ENCODE peak calls at places on chromosomes 16 and 17, in ten cellular contexts. One of them, this sample, is unnamed.

GRCh38 chr17:4233668-4234258 is 30.0 kb downstream of the ANKFY1 start:
- DNase-seq in retinal pigment epithelial cell: no peak
- DNase-seq in caudate nucleus: no peak
- DNase-seq in cardiac fibroblast: no peak
- DNase-seq in activated CD8-positive, alpha-beta T cell treated with anti-CD3 and anti-CD28 coated beads, Interleukin-2, amount 10 ng/mL, durations not matched to agents 7 days and 5 days: no peak
- DNase-seq in activated T-helper 1 cell treated with Interleukin-2 at 50 U/mL for 16 hours: no peak
- DNase-seq in T follicular helper cell: no peak
- DNase-seq in stimulated activated CD4-positive, alpha-beta T cell treated with anti-CD3 and anti-CD28 coated beads, TNF-alpha, amount 100 ng/mL, for 4 hours: no peak
- DNase-seq in GM18507: no peak
- DNase-seq in CD8-positive, alpha-beta T cell: no peak
- DNase-seq in this sample: no peak

GRCh38 chr16:77820340-77820739 is 32.0 kb downstream of the VAT1L start:
- DNase-seq in retinal pigment epithelial cell: no peak
- DNase-seq in caudate nucleus: no peak
- DNase-seq in cardiac fibroblast: no peak
- DNase-seq in activated CD8-positive, alpha-beta T cell treated with anti-CD3 and anti-CD28 coated beads, Interleukin-2, amount 10 ng/mL, durations not matched to agents 7 days and 5 days: no peak
- DNase-seq in activated T-helper 1 cell treated with Interleukin-2 at 50 U/mL for 16 hours: no peak
- DNase-seq in T follicular helper cell: no peak
- DNase-seq in stimulated activated CD4-positive, alpha-beta T cell treated with anti-CD3 and anti-CD28 coated beads, TNF-alpha, amount 100 ng/mL, for 4 hours: no peak
- DNase-seq in GM18507: no peak
- DNase-seq in CD8-positive, alpha-beta T cell: no peak
- DNase-seq in this sample: no peak

GRCh38 chr16:85947511-85948509 is 48.8 kb downstream of the IRF8 start:
- DNase-seq in retinal pigment epithelial cell: no peak
- DNase-seq in caudate nucleus: no peak
- DNase-seq in cardiac fibroblast: no peak
- DNase-seq in activated CD8-positive, alpha-beta T cell treated with anti-CD3 and anti-CD28 coated beads, Interleukin-2, amount 10 ng/mL, durations not matched to agents 7 days and 5 days: peak; percentile 35
- DNase-seq in activated T-helper 1 cell treated with Interleukin-2 at 50 U/mL for 16 hours: no peak
- DNase-seq in T follicular helper cell: no peak
- DNase-seq in stimulated activated CD4-positive, alpha-beta T cell treated with anti-CD3 and anti-CD28 coated beads, TNF-alpha, amount 100 ng/mL, for 4 hours: peak; percentile 44
- DNase-seq in GM18507: peak; percentile 71
- DNase-seq in CD8-positive, alpha-beta T cell: no peak
- DNase-seq in this sample: no peak

GRCh38 chr17:50712641-50713296 is 5.1 kb upstream of the ANKRD40 start:
- DNase-seq in retinal pigment epithelial cell: no peak
- DNase-seq in caudate nucleus: no peak
- DNase-seq in cardiac fibroblast: no peak
- DNase-seq in activated CD8-positive, alpha-beta T cell treated with anti-CD3 and anti-CD28 coated beads, Interleukin-2, amount 10 ng/mL, durations not matched to agents 7 days and 5 days: no peak
- DNase-seq in activated T-helper 1 cell treated with Interleukin-2 at 50 U/mL for 16 hours: no peak
- DNase-seq in T follicular helper cell: no peak
- DNase-seq in stimulated activated CD4-positive, alpha-beta T cell treated with anti-CD3 and anti-CD28 coated beads, TNF-alpha, amount 100 ng/mL, for 4 hours: no peak
- DNase-seq in GM18507: no peak
- DNase-seq in CD8-positive, alpha-beta T cell: no peak
- DNase-seq in this sample: no peak

GRCh38 chr16:84593825-84594724 is 23.8 kb downstream of the COTL1 start:
- DNase-seq in retinal pigment epithelial cell: no peak
- DNase-seq in caudate nucleus: peak; percentile 58
- DNase-seq in cardiac fibroblast: no peak
- DNase-seq in activated CD8-positive, alpha-beta T cell treated with anti-CD3 and anti-CD28 coated beads, Interleukin-2, amount 10 ng/mL, durations not matched to agents 7 days and 5 days: peak; percentile 95
- DNase-seq in activated T-helper 1 cell treated with Interleukin-2 at 50 U/mL for 16 hours: peak; percentile 68
- DNase-seq in T follicular helper cell: peak; percentile 81
- DNase-seq in stimulated activated CD4-positive, alpha-beta T cell treated with anti-CD3 and anti-CD28 coated beads, TNF-alpha, amount 100 ng/mL, for 4 hours: peak; percentile 31
- DNase-seq in GM18507: peak; percentile 76
- DNase-seq in CD8-positive, alpha-beta T cell: peak; percentile 69
- DNase-seq in this sample: no peak

GRCh38 chr17:45110676-45111611 is 21.4 kb downstream of the PLCD3 start:
- DNase-seq in retinal pigment epithelial cell: peak; percentile 89
- DNase-seq in caudate nucleus: peak; percentile 67
- DNase-seq in cardiac fibroblast: no peak
- DNase-seq in activated CD8-positive, alpha-beta T cell treated with anti-CD3 and anti-CD28 coated beads, Interleukin-2, amount 10 ng/mL, durations not matched to agents 7 days and 5 days: no peak
- DNase-seq in activated T-helper 1 cell treated with Interleukin-2 at 50 U/mL for 16 hours: no peak
- DNase-seq in T follicular helper cell: no peak
- DNase-seq in stimulated activated CD4-positive, alpha-beta T cell treated with anti-CD3 and anti-CD28 coated beads, TNF-alpha, amount 100 ng/mL, for 4 hours: no peak
- DNase-seq in GM18507: no peak
- DNase-seq in CD8-positive, alpha-beta T cell: no peak
- DNase-seq in this sample: peak; percentile 38

GRCh38 chr17:28944862-28945741 is 6.2 kb downstream of the PHF12 start:
- DNase-seq in retinal pigment epithelial cell: no peak
- DNase-seq in caudate nucleus: peak; percentile 50
- DNase-seq in cardiac fibroblast: peak; percentile 63
- DNase-seq in activated CD8-positive, alpha-beta T cell treated with anti-CD3 and anti-CD28 coated beads, Interleukin-2, amount 10 ng/mL, durations not matched to agents 7 days and 5 days: no peak
- DNase-seq in activated T-helper 1 cell treated with Interleukin-2 at 50 U/mL for 16 hours: no peak
- DNase-seq in T follicular helper cell: no peak
- DNase-seq in stimulated activated CD4-positive, alpha-beta T cell treated with anti-CD3 and anti-CD28 coated beads, TNF-alpha, amount 100 ng/mL, for 4 hours: no peak
- DNase-seq in GM18507: no peak
- DNase-seq in CD8-positive, alpha-beta T cell: no peak
- DNase-seq in this sample: no peak

GRCh38 chr16:2036200-2036966 is 9.7 kb downstream of the NHERF2 start:
- DNase-seq in retinal pigment epithelial cell: no peak
- DNase-seq in caudate nucleus: no peak
- DNase-seq in cardiac fibroblast: no peak
- DNase-seq in activated CD8-positive, alpha-beta T cell treated with anti-CD3 and anti-CD28 coated beads, Interleukin-2, amount 10 ng/mL, durations not matched to agents 7 days and 5 days: no peak
- DNase-seq in activated T-helper 1 cell treated with Interleukin-2 at 50 U/mL for 16 hours: no peak
- DNase-seq in T follicular helper cell: no peak
- DNase-seq in stimulated activated CD4-positive, alpha-beta T cell treated with anti-CD3 and anti-CD28 coated beads, TNF-alpha, amount 100 ng/mL, for 4 hours: no peak
- DNase-seq in GM18507: no peak
- DNase-seq in CD8-positive, alpha-beta T cell: no peak
- DNase-seq in this sample: no peak

GRCh38 chr17:7835818-7836595 is 2.0 kb downstream of the KDM6B start:
- DNase-seq in retinal pigment epithelial cell: no peak
- DNase-seq in caudate nucleus: peak; percentile 76
- DNase-seq in cardiac fibroblast: peak; percentile 59
- DNase-seq in activated CD8-positive, alpha-beta T cell treated with anti-CD3 and anti-CD28 coated beads, Interleukin-2, amount 10 ng/mL, durations not matched to agents 7 days and 5 days: no peak
- DNase-seq in activated T-helper 1 cell treated with Interleukin-2 at 50 U/mL for 16 hours: no peak
- DNase-seq in T follicular helper cell: peak; percentile 52
- DNase-seq in stimulated activated CD4-positive, alpha-beta T cell treated with anti-CD3 and anti-CD28 coated beads, TNF-alpha, amount 100 ng/mL, for 4 hours: no peak
- DNase-seq in GM18507: no peak
- DNase-seq in CD8-positive, alpha-beta T cell: no peak
- DNase-seq in this sample: no peak

GRCh38 chr17:9223531-9223930 is 202.2 kb downstream of the NTN1 start:
- DNase-seq in retinal pigment epithelial cell: no peak
- DNase-seq in caudate nucleus: no peak
- DNase-seq in cardiac fibroblast: no peak
- DNase-seq in activated CD8-positive, alpha-beta T cell treated with anti-CD3 and anti-CD28 coated beads, Interleukin-2, amount 10 ng/mL, durations not matched to agents 7 days and 5 days: no peak
- DNase-seq in activated T-helper 1 cell treated with Interleukin-2 at 50 U/mL for 16 hours: no peak
- DNase-seq in T follicular helper cell: no peak
- DNase-seq in stimulated activated CD4-positive, alpha-beta T cell treated with anti-CD3 and anti-CD28 coated beads, TNF-alpha, amount 100 ng/mL, for 4 hours: no peak
- DNase-seq in GM18507: no peak
- DNase-seq in CD8-positive, alpha-beta T cell: no peak
- DNase-seq in this sample: no peak

GRCh38 chr16:593406-593805 is 3.5 kb downstream of the RAB40C start:
- DNase-seq in retinal pigment epithelial cell: no peak
- DNase-seq in caudate nucleus: no peak
- DNase-seq in cardiac fibroblast: no peak
- DNase-seq in activated CD8-positive, alpha-beta T cell treated with anti-CD3 and anti-CD28 coated beads, Interleukin-2, amount 10 ng/mL, durations not matched to agents 7 days and 5 days: no peak
- DNase-seq in activated T-helper 1 cell treated with Interleukin-2 at 50 U/mL for 16 hours: no peak
- DNase-seq in T follicular helper cell: no peak
- DNase-seq in stimulated activated CD4-positive, alpha-beta T cell treated with anti-CD3 and anti-CD28 coated beads, TNF-alpha, amount 100 ng/mL, for 4 hours: no peak
- DNase-seq in GM18507: no peak
- DNase-seq in CD8-positive, alpha-beta T cell: no peak
- DNase-seq in this sample: no peak

GRCh38 chr16:70454221-70455034 is at the start of gene FCSK:
- DNase-seq in retinal pigment epithelial cell: no peak
- DNase-seq in caudate nucleus: peak; percentile 70
- DNase-seq in cardiac fibroblast: peak; percentile 78
- DNase-seq in activated CD8-positive, alpha-beta T cell treated with anti-CD3 and anti-CD28 coated beads, Interleukin-2, amount 10 ng/mL, durations not matched to agents 7 days and 5 days: peak; percentile 70
- DNase-seq in activated T-helper 1 cell treated with Interleukin-2 at 50 U/mL for 16 hours: peak; percentile 44
- DNase-seq in T follicular helper cell: peak; percentile 36
- DNase-seq in stimulated activated CD4-positive, alpha-beta T cell treated with anti-CD3 and anti-CD28 coated beads, TNF-alpha, amount 100 ng/mL, for 4 hours: peak; percentile 50
- DNase-seq in GM18507: peak; percentile 71
- DNase-seq in CD8-positive, alpha-beta T cell: peak; percentile 50
- DNase-seq in this sample: peak; percentile 41

GRCh38 chr16:78200623-78201096 is 101.2 kb downstream of the WWOX start:
- DNase-seq in retinal pigment epithelial cell: no peak
- DNase-seq in caudate nucleus: no peak
- DNase-seq in cardiac fibroblast: no peak
- DNase-seq in activated CD8-positive, alpha-beta T cell treated with anti-CD3 and anti-CD28 coated beads, Interleukin-2, amount 10 ng/mL, durations not matched to agents 7 days and 5 days: no peak
- DNase-seq in activated T-helper 1 cell treated with Interleukin-2 at 50 U/mL for 16 hours: no peak
- DNase-seq in T follicular helper cell: no peak
- DNase-seq in stimulated activated CD4-positive, alpha-beta T cell treated with anti-CD3 and anti-CD28 coated beads, TNF-alpha, amount 100 ng/mL, for 4 hours: no peak
- DNase-seq in GM18507: no peak
- DNase-seq in CD8-positive, alpha-beta T cell: no peak
- DNase-seq in this sample: no peak

GRCh38 chr16:1088295-1089170 is 7.5 kb downstream of the C1QTNF8 start:
- DNase-seq in retinal pigment epithelial cell: no peak
- DNase-seq in caudate nucleus: no peak
- DNase-seq in cardiac fibroblast: no peak
- DNase-seq in activated CD8-positive, alpha-beta T cell treated with anti-CD3 and anti-CD28 coated beads, Interleukin-2, amount 10 ng/mL, durations not matched to agents 7 days and 5 days: no peak
- DNase-seq in activated T-helper 1 cell treated with Interleukin-2 at 50 U/mL for 16 hours: no peak
- DNase-seq in T follicular helper cell: no peak
- DNase-seq in stimulated activated CD4-positive, alpha-beta T cell treated with anti-CD3 and anti-CD28 coated beads, TNF-alpha, amount 100 ng/mL, for 4 hours: no peak
- DNase-seq in GM18507: no peak
- DNase-seq in CD8-positive, alpha-beta T cell: no peak
- DNase-seq in this sample: no peak

GRCh38 chr17:67615011-67615561 is 102.7 kb upstream of the NOL11 start:
- DNase-seq in retinal pigment epithelial cell: no peak
- DNase-seq in caudate nucleus: peak; percentile 50
- DNase-seq in cardiac fibroblast: peak; percentile 40
- DNase-seq in activated CD8-positive, alpha-beta T cell treated with anti-CD3 and anti-CD28 coated beads, Interleukin-2, amount 10 ng/mL, durations not matched to agents 7 days and 5 days: no peak
- DNase-seq in activated T-helper 1 cell treated with Interleukin-2 at 50 U/mL for 16 hours: no peak
- DNase-seq in T follicular helper cell: no peak
- DNase-seq in stimulated activated CD4-positive, alpha-beta T cell treated with anti-CD3 and anti-CD28 coated beads, TNF-alpha, amount 100 ng/mL, for 4 hours: no peak
- DNase-seq in GM18507: no peak
- DNase-seq in CD8-positive, alpha-beta T cell: no peak
- DNase-seq in this sample: no peak

GRCh38 chr16:55357241-55357640 is 33.2 kb downstream of the IRX6 start:
- DNase-seq in retinal pigment epithelial cell: no peak
- DNase-seq in caudate nucleus: no peak
- DNase-seq in cardiac fibroblast: no peak
- DNase-seq in activated CD8-positive, alpha-beta T cell treated with anti-CD3 and anti-CD28 coated beads, Interleukin-2, amount 10 ng/mL, durations not matched to agents 7 days and 5 days: no peak
- DNase-seq in activated T-helper 1 cell treated with Interleukin-2 at 50 U/mL for 16 hours: no peak
- DNase-seq in T follicular helper cell: no peak
- DNase-seq in stimulated activated CD4-positive, alpha-beta T cell treated with anti-CD3 and anti-CD28 coated beads, TNF-alpha, amount 100 ng/mL, for 4 hours: no peak
- DNase-seq in GM18507: no peak
- DNase-seq in CD8-positive, alpha-beta T cell: no peak
- DNase-seq in this sample: no peak

GRCh38 chr17:40859536-40859935 is 7.5 kb downstream of the KRT12 start:
- DNase-seq in retinal pigment epithelial cell: peak; percentile 7
- DNase-seq in caudate nucleus: no peak
- DNase-seq in cardiac fibroblast: no peak
- DNase-seq in activated CD8-positive, alpha-beta T cell treated with anti-CD3 and anti-CD28 coated beads, Interleukin-2, amount 10 ng/mL, durations not matched to agents 7 days and 5 days: no peak
- DNase-seq in activated T-helper 1 cell treated with Interleukin-2 at 50 U/mL for 16 hours: no peak
- DNase-seq in T follicular helper cell: no peak
- DNase-seq in stimulated activated CD4-positive, alpha-beta T cell treated with anti-CD3 and anti-CD28 coated beads, TNF-alpha, amount 100 ng/mL, for 4 hours: no peak
- DNase-seq in GM18507: no peak
- DNase-seq in CD8-positive, alpha-beta T cell: no peak
- DNase-seq in this sample: no peak

GRCh38 chr17:75521951-75522727 is 3.4 kb upstream of the LLGL2 start:
- DNase-seq in retinal pigment epithelial cell: no peak
- DNase-seq in caudate nucleus: no peak
- DNase-seq in cardiac fibroblast: peak; percentile 22
- DNase-seq in activated CD8-positive, alpha-beta T cell treated with anti-CD3 and anti-CD28 coated beads, Interleukin-2, amount 10 ng/mL, durations not matched to agents 7 days and 5 days: no peak
- DNase-seq in activated T-helper 1 cell treated with Interleukin-2 at 50 U/mL for 16 hours: no peak
- DNase-seq in T follicular helper cell: no peak
- DNase-seq in stimulated activated CD4-positive, alpha-beta T cell treated with anti-CD3 and anti-CD28 coated beads, TNF-alpha, amount 100 ng/mL, for 4 hours: no peak
- DNase-seq in GM18507: no peak
- DNase-seq in CD8-positive, alpha-beta T cell: no peak
- DNase-seq in this sample: no peak

GRCh38 chr17:65495255-65496060 is 66.0 kb downstream of the AXIN2 start:
- DNase-seq in retinal pigment epithelial cell: no peak
- DNase-seq in caudate nucleus: no peak
- DNase-seq in cardiac fibroblast: no peak
- DNase-seq in activated CD8-positive, alpha-beta T cell treated with anti-CD3 and anti-CD28 coated beads, Interleukin-2, amount 10 ng/mL, durations not matched to agents 7 days and 5 days: peak; percentile 23
- DNase-seq in activated T-helper 1 cell treated with Interleukin-2 at 50 U/mL for 16 hours: no peak
- DNase-seq in T follicular helper cell: no peak
- DNase-seq in stimulated activated CD4-positive, alpha-beta T cell treated with anti-CD3 and anti-CD28 coated beads, TNF-alpha, amount 100 ng/mL, for 4 hours: no peak
- DNase-seq in GM18507: no peak
- DNase-seq in CD8-positive, alpha-beta T cell: no peak
- DNase-seq in this sample: no peak

GRCh38 chr17:14202388-14203166 is 34.1 kb downstream of the CDRT15 start:
- DNase-seq in retinal pigment epithelial cell: no peak
- DNase-seq in caudate nucleus: no peak
- DNase-seq in cardiac fibroblast: no peak
- DNase-seq in activated CD8-positive, alpha-beta T cell treated with anti-CD3 and anti-CD28 coated beads, Interleukin-2, amount 10 ng/mL, durations not matched to agents 7 days and 5 days: no peak
- DNase-seq in activated T-helper 1 cell treated with Interleukin-2 at 50 U/mL for 16 hours: no peak
- DNase-seq in T follicular helper cell: no peak
- DNase-seq in stimulated activated CD4-positive, alpha-beta T cell treated with anti-CD3 and anti-CD28 coated beads, TNF-alpha, amount 100 ng/mL, for 4 hours: no peak
- DNase-seq in GM18507: no peak
- DNase-seq in CD8-positive, alpha-beta T cell: no peak
- DNase-seq in this sample: no peak

GRCh38 chr17:82927311-82927660 is 87.5 kb upstream of the ZNF750 start:
- DNase-seq in retinal pigment epithelial cell: no peak
- DNase-seq in caudate nucleus: no peak
- DNase-seq in cardiac fibroblast: no peak
- DNase-seq in activated CD8-positive, alpha-beta T cell treated with anti-CD3 and anti-CD28 coated beads, Interleukin-2, amount 10 ng/mL, durations not matched to agents 7 days and 5 days: no peak
- DNase-seq in activated T-helper 1 cell treated with Interleukin-2 at 50 U/mL for 16 hours: no peak
- DNase-seq in T follicular helper cell: no peak
- DNase-seq in stimulated activated CD4-positive, alpha-beta T cell treated with anti-CD3 and anti-CD28 coated beads, TNF-alpha, amount 100 ng/mL, for 4 hours: no peak
- DNase-seq in GM18507: no peak
- DNase-seq in CD8-positive, alpha-beta T cell: no peak
- DNase-seq in this sample: no peak

GRCh38 chr17:59851431-59852375 is 41.0 kb downstream of the TUBD1 start:
- DNase-seq in retinal pigment epithelial cell: no peak
- DNase-seq in caudate nucleus: no peak
- DNase-seq in cardiac fibroblast: peak; percentile 87
- DNase-seq in activated CD8-positive, alpha-beta T cell treated with anti-CD3 and anti-CD28 coated beads, Interleukin-2, amount 10 ng/mL, durations not matched to agents 7 days and 5 days: no peak
- DNase-seq in activated T-helper 1 cell treated with Interleukin-2 at 50 U/mL for 16 hours: no peak
- DNase-seq in T follicular helper cell: no peak
- DNase-seq in stimulated activated CD4-positive, alpha-beta T cell treated with anti-CD3 and anti-CD28 coated beads, TNF-alpha, amount 100 ng/mL, for 4 hours: no peak
- DNase-seq in GM18507: no peak
- DNase-seq in CD8-positive, alpha-beta T cell: no peak
- DNase-seq in this sample: no peak

GRCh38 chr17:63838586-63839184 is 3.8 kb downstream of the SMARCD2 start:
- DNase-seq in retinal pigment epithelial cell: peak; percentile 35
- DNase-seq in caudate nucleus: peak; percentile 96
- DNase-seq in cardiac fibroblast: peak; percentile 77
- DNase-seq in activated CD8-positive, alpha-beta T cell treated with anti-CD3 and anti-CD28 coated beads, Interleukin-2, amount 10 ng/mL, durations not matched to agents 7 days and 5 days: no peak
- DNase-seq in activated T-helper 1 cell treated with Interleukin-2 at 50 U/mL for 16 hours: no peak
- DNase-seq in T follicular helper cell: no peak
- DNase-seq in stimulated activated CD4-positive, alpha-beta T cell treated with anti-CD3 and anti-CD28 coated beads, TNF-alpha, amount 100 ng/mL, for 4 hours: no peak
- DNase-seq in GM18507: no peak
- DNase-seq in CD8-positive, alpha-beta T cell: no peak
- DNase-seq in this sample: no peak

GRCh38 chr16:3792472-3793012 is 75.2 kb upstream of the TRAP1 start:
- DNase-seq in retinal pigment epithelial cell: no peak
- DNase-seq in caudate nucleus: no peak
- DNase-seq in cardiac fibroblast: no peak
- DNase-seq in activated CD8-positive, alpha-beta T cell treated with anti-CD3 and anti-CD28 coated beads, Interleukin-2, amount 10 ng/mL, durations not matched to agents 7 days and 5 days: no peak
- DNase-seq in activated T-helper 1 cell treated with Interleukin-2 at 50 U/mL for 16 hours: no peak
- DNase-seq in T follicular helper cell: no peak
- DNase-seq in stimulated activated CD4-positive, alpha-beta T cell treated with anti-CD3 and anti-CD28 coated beads, TNF-alpha, amount 100 ng/mL, for 4 hours: no peak
- DNase-seq in GM18507: no peak
- DNase-seq in CD8-positive, alpha-beta T cell: no peak
- DNase-seq in this sample: no peak

GRCh38 chr17:52681486-52681885 is 523.0 kb upstream of the CA10 start:
- DNase-seq in retinal pigment epithelial cell: no peak
- DNase-seq in caudate nucleus: no peak
- DNase-seq in cardiac fibroblast: no peak
- DNase-seq in activated CD8-positive, alpha-beta T cell treated with anti-CD3 and anti-CD28 coated beads, Interleukin-2, amount 10 ng/mL, durations not matched to agents 7 days and 5 days: no peak
- DNase-seq in activated T-helper 1 cell treated with Interleukin-2 at 50 U/mL for 16 hours: no peak
- DNase-seq in T follicular helper cell: no peak
- DNase-seq in stimulated activated CD4-positive, alpha-beta T cell treated with anti-CD3 and anti-CD28 coated beads, TNF-alpha, amount 100 ng/mL, for 4 hours: no peak
- DNase-seq in GM18507: no peak
- DNase-seq in CD8-positive, alpha-beta T cell: no peak
- DNase-seq in this sample: no peak